ENCODE peak calls at places on chromosomes 3 and 15, in six cellular contexts. One of them, this sample, is unnamed.

GRCh38 chr15:101242160-101242998 is 9.5 kb downstream of the CHSY1 start:
- DNase-seq in suprapubic skin: no peak
- DNase-seq in A549: no peak
- DNase-seq in testis: no peak
- DNase-seq in H54: no peak
- DNase-seq in ovary: no peak
- DNase-seq in this sample: peak; percentile 27

GRCh38 chr15:81491414-81492101 is 117.5 kb upstream of the TMC3 start:
- DNase-seq in A549: no peak
- DNase-seq in H54: no peak
- DNase-seq in ovary: no peak
- DNase-seq in suprapubic skin: no peak
- DNase-seq in testis: no peak
- DNase-seq in this sample: no peak

GRCh38 chr3:150775001-150775599 is 12.1 kb upstream of the SIAH2 start:
- DNase-seq in suprapubic skin: no peak
- DNase-seq in H54: no peak
- DNase-seq in ovary: no peak
- DNase-seq in testis: no peak
- DNase-seq in A549: no peak
- DNase-seq in this sample: no peak

GRCh38 chr3:61606196-61606595 is 44.8 kb downstream of the PTPRG start:
- DNase-seq in ovary: no peak
- DNase-seq in A549: no peak
- DNase-seq in H54: no peak
- DNase-seq in suprapubic skin: no peak
- DNase-seq in testis: no peak
- DNase-seq in this sample: no peak

GRCh38 chr3:52845691-52846426 is 11.0 kb upstream of the MUSTN1 start:
- DNase-seq in H54: no peak
- DNase-seq in A549: peak; percentile 8
- DNase-seq in ovary: no peak
- DNase-seq in testis: no peak
- DNase-seq in suprapubic skin: no peak
- DNase-seq in this sample: no peak

GRCh38 chr3:181824961-181825360 is 113.2 kb downstream of the SOX2 start:
- DNase-seq in testis: no peak
- DNase-seq in A549: no peak
- DNase-seq in suprapubic skin: no peak
- DNase-seq in ovary: no peak
- DNase-seq in H54: no peak
- DNase-seq in this sample: no peak

GRCh38 chr15:73601449-73602425 is 31.5 kb downstream of the NPTN start:
- DNase-seq in suprapubic skin: no peak
- DNase-seq in testis: peak; percentile 34
- DNase-seq in H54: no peak
- DNase-seq in A549: peak; percentile 17
- DNase-seq in ovary: peak; percentile 31
- DNase-seq in this sample: no peak

GRCh38 chr3:158735296-158736033 is 3.2 kb upstream of the RARRES1 start:
- DNase-seq in H54: no peak
- DNase-seq in testis: no peak
- DNase-seq in suprapubic skin: no peak
- DNase-seq in A549: no peak
- DNase-seq in ovary: no peak
- DNase-seq in this sample: no peak

GRCh38 chr15:83844742-83845141 is 190.8 kb downstream of the ADAMTSL3 start:
- DNase-seq in ovary: no peak
- DNase-seq in A549: no peak
- DNase-seq in H54: no peak
- DNase-seq in testis: no peak
- DNase-seq in suprapubic skin: no peak
- DNase-seq in this sample: no peak

GRCh38 chr3:122674339-122674738 is 6.3 kb upstream of the PARP14 start:
- DNase-seq in suprapubic skin: no peak
- DNase-seq in A549: no peak
- DNase-seq in testis: no peak
- DNase-seq in ovary: no peak
- DNase-seq in H54: no peak
- DNase-seq in this sample: no peak

GRCh38 chr3:4174760-4175159 is 128.4 kb upstream of the SETMAR start:
- DNase-seq in ovary: no peak
- DNase-seq in H54: no peak
- DNase-seq in testis: no peak
- DNase-seq in A549: no peak
- DNase-seq in suprapubic skin: no peak
- DNase-seq in this sample: no peak

GRCh38 chr3:134197681-134198261 is 52.9 kb downstream of the RYK start:
- DNase-seq in H54: peak; percentile 53
- DNase-seq in suprapubic skin: no peak
- DNase-seq in testis: no peak
- DNase-seq in ovary: no peak
- DNase-seq in A549: peak; percentile 62
- DNase-seq in this sample: no peak

GRCh38 chr3:32869513-32870047 is 51.8 kb downstream of the TRIM71 start:
- DNase-seq in suprapubic skin: no peak
- DNase-seq in A549: no peak
- DNase-seq in H54: no peak
- DNase-seq in testis: no peak
- DNase-seq in ovary: no peak
- DNase-seq in this sample: no peak

GRCh38 chr15:81725590-81725989 is 320.2 kb downstream of the MEX3B start:
- DNase-seq in testis: no peak
- DNase-seq in H54: no peak
- DNase-seq in A549: no peak
- DNase-seq in suprapubic skin: no peak
- DNase-seq in ovary: no peak
- DNase-seq in this sample: no peak

GRCh38 chr3:116050311-116050710 is 395.0 kb downstream of the LSAMP start:
- DNase-seq in H54: no peak
- DNase-seq in suprapubic skin: no peak
- DNase-seq in testis: no peak
- DNase-seq in A549: no peak
- DNase-seq in ovary: no peak
- DNase-seq in this sample: no peak

GRCh38 chr15:31039961-31040360 is 48.5 kb upstream of the MTMR10 start:
- DNase-seq in A549: no peak
- DNase-seq in testis: no peak
- DNase-seq in H54: no peak
- DNase-seq in ovary: no peak
- DNase-seq in suprapubic skin: no peak
- DNase-seq in this sample: no peak

GRCh38 chr3:17808994-17809393 is 66.6 kb upstream of the TBC1D5 start:
- DNase-seq in A549: no peak
- DNase-seq in ovary: no peak
- DNase-seq in H54: no peak
- DNase-seq in testis: no peak
- DNase-seq in suprapubic skin: no peak
- DNase-seq in this sample: no peak

GRCh38 chr3:194906229-194906629 is 220.5 kb downstream of the FAM43A start:
- DNase-seq in A549: no peak
- DNase-seq in suprapubic skin: no peak
- DNase-seq in H54: no peak
- DNase-seq in ovary: no peak
- DNase-seq in testis: no peak
- DNase-seq in this sample: no peak

GRCh38 chr3:197454014-197454413 is 101.8 kb downstream of the BDH1 start:
- DNase-seq in A549: no peak
- DNase-seq in H54: no peak
- DNase-seq in testis: no peak
- DNase-seq in ovary: no peak
- DNase-seq in suprapubic skin: no peak
- DNase-seq in this sample: peak; percentile 16

GRCh38 chr3:119595639-119596329 is 1.9 kb upstream of the PLA1A start:
- DNase-seq in H54: no peak
- DNase-seq in suprapubic skin: no peak
- DNase-seq in testis: no peak
- DNase-seq in A549: no peak
- DNase-seq in ovary: no peak
- DNase-seq in this sample: no peak

GRCh38 chr3:109175411-109175810 is 38.9 kb downstream of the C3orf85 start:
- DNase-seq in suprapubic skin: no peak
- DNase-seq in testis: no peak
- DNase-seq in ovary: no peak
- DNase-seq in A549: no peak
- DNase-seq in H54: no peak
- DNase-seq in this sample: no peak

GRCh38 chr3:156551261-156551660 is 3.7 kb downstream of the SSR3 start:
- DNase-seq in A549: no peak
- DNase-seq in H54: no peak
- DNase-seq in suprapubic skin: no peak
- DNase-seq in testis: no peak
- DNase-seq in ovary: no peak
- DNase-seq in this sample: no peak

GRCh38 chr15:60551147-60551780 is 72.3 kb upstream of the ICE2 start:
- DNase-seq in testis: no peak
- DNase-seq in H54: no peak
- DNase-seq in A549: no peak
- DNase-seq in suprapubic skin: no peak
- DNase-seq in ovary: no peak
- DNase-seq in this sample: no peak

GRCh38 chr3:157089455-157090221 is 70.3 kb downstream of the CCNL1 start:
- DNase-seq in H54: no peak
- DNase-seq in testis: peak; percentile 46
- DNase-seq in suprapubic skin: no peak
- DNase-seq in A549: no peak
- DNase-seq in ovary: peak; percentile 39
- DNase-seq in this sample: peak; percentile 73

GRCh38 chr3:40763812-40764211 is 239.1 kb downstream of the ZNF621 start:
- DNase-seq in ovary: no peak
- DNase-seq in suprapubic skin: no peak
- DNase-seq in testis: no peak
- DNase-seq in H54: no peak
- DNase-seq in A549: no peak
- DNase-seq in this sample: no peak

GRCh38 chr3:195908439-195909293 is at the start of gene TNK2:
- DNase-seq in suprapubic skin: peak; percentile 71
- DNase-seq in testis: no peak
- DNase-seq in H54: peak; percentile 55
- DNase-seq in ovary: peak; percentile 48
- DNase-seq in A549: peak; percentile 19
- DNase-seq in this sample: peak; percentile 32

GRCh38 chr3:47825590-47825989 is 22.7 kb downstream of the DHX30 start:
- DNase-seq in ovary: no peak
- DNase-seq in suprapubic skin: no peak
- DNase-seq in testis: no peak
- DNase-seq in H54: no peak
- DNase-seq in A549: no peak
- DNase-seq in this sample: no peak

GRCh38 chr3:47824541-47825473 is 21.9 kb downstream of the DHX30 start:
- DNase-seq in suprapubic skin: peak; percentile 73
- DNase-seq in ovary: peak; percentile 82
- DNase-seq in H54: peak; percentile 95
- DNase-seq in testis: peak; percentile 84
- DNase-seq in A549: peak; percentile 89
- DNase-seq in this sample: peak; percentile 78
- TF ChIP-seq POLR2A in suprapubic skin: no peak
- TF ChIP-seq POLR2A in ovary: peak; percentile 26
- TF ChIP-seq POLR2A in H54: peak; percentile 66
- TF ChIP-seq POLR2A in testis: no peak
- TF ChIP-seq POLR2A in A549: peak; percentile 54
- TF ChIP-seq POLR2A in this sample: no peak

DNA sequence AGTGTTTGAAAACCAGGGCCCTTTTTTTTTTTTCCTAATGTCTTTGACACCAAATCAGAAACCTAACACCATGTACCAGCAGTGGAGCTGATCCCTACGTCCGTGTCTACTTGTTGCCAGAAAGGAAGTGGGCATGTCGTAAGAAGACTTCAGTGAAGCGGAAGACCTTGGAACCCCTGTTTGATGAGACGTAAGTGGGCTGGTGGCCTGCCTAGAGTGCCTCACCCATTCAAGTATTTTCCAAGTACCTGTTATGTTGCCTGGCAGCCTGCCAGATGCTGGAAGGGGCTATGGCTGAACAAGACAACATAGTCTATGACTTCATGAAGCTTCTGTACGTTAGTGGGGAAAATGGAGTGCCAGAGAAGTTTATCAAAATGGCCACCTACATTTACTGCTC is 39.7 kb downstream of the ESYT3 start:
- DNase-seq in testis: no peak
- DNase-seq in A549: no peak
- DNase-seq in ovary: no peak
- DNase-seq in suprapubic skin: no peak
- DNase-seq in H54: no peak
- DNase-seq in this sample: peak; percentile 90
- TF ChIP-seq POLR2A in testis: no peak
- TF ChIP-seq POLR2A in A549: no peak
- TF ChIP-seq POLR2A in ovary: no peak
- TF ChIP-seq POLR2A in suprapubic skin: no peak
- TF ChIP-seq POLR2A in H54: no peak
- TF ChIP-seq POLR2A in this sample: peak; percentile 19

DNA sequence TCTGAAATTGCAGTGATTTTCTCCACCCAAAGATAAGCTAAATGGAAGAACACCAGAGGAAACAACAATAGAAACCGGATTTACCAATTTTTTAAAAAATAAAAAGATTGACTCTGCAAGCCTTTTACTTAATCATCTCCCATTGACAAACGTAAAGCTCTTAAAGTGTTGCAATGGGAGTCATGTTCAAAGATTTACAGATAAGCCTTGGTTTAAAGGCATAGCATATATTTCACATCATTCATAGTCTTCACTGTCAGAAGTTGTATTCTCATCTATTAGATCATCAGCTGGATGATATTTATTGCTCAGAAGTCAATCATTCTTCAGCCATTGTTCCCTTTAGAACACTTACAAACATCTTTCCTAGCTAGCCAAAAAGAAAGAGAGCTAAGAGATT is 397.6 kb downstream of the GBE1 start:
- DNase-seq in A549: no peak
- DNase-seq in suprapubic skin: no peak
- DNase-seq in testis: no peak
- DNase-seq in H54: no peak
- DNase-seq in ovary: no peak
- DNase-seq in this sample: no peak
- TF ChIP-seq POLR2A in A549: no peak
- TF ChIP-seq POLR2A in suprapubic skin: no peak
- TF ChIP-seq POLR2A in testis: no peak
- TF ChIP-seq POLR2A in H54: no peak
- TF ChIP-seq POLR2A in ovary: no peak
- TF ChIP-seq POLR2A in this sample: no peak

GRCh38 chr15:34583399-34584320 is at the start of gene GOLGA8B:
- DNase-seq in suprapubic skin: no peak
- DNase-seq in testis: peak; percentile 87
- DNase-seq in ovary: peak; percentile 79
- DNase-seq in A549: peak; percentile 87
- DNase-seq in H54: peak; percentile 69
- DNase-seq in this sample: peak; percentile 77

GRCh38 chr15:34581043-34581365 is 2.4 kb downstream of the GOLGA8B start:
- DNase-seq in testis: no peak
- DNase-seq in suprapubic skin: no peak
- DNase-seq in ovary: no peak
- DNase-seq in H54: no peak
- DNase-seq in A549: no peak
- DNase-seq in this sample: peak; percentile 85

GRCh38 chr15:34584321-34584668 is 844 bp upstream of the GOLGA8B start:
- DNase-seq in testis: no peak
- DNase-seq in suprapubic skin: no peak
- DNase-seq in H54: no peak
- DNase-seq in A549: no peak
- DNase-seq in ovary: peak; percentile 25
- DNase-seq in this sample: no peak

GRCh38 chr15:34584996-34585395 is 1.5 kb upstream of the GOLGA8B start:
- DNase-seq in testis: no peak
- DNase-seq in suprapubic skin: no peak
- DNase-seq in A549: no peak
- DNase-seq in H54: no peak
- DNase-seq in ovary: no peak
- DNase-seq in this sample: no peak

GRCh38 chr15:34582461-34583357 is 742 bp downstream of the GOLGA8B start:
- DNase-seq in testis: peak; percentile 30
- DNase-seq in A549: peak; percentile 55
- DNase-seq in H54: peak; percentile 59
- DNase-seq in ovary: peak; percentile 45
- DNase-seq in suprapubic skin: no peak
- DNase-seq in this sample: peak; percentile 57
- TF ChIP-seq POLR2A in testis: no peak
- TF ChIP-seq POLR2A in A549: peak; percentile 50
- TF ChIP-seq POLR2A in H54: no peak
- TF ChIP-seq POLR2A in ovary: no peak
- TF ChIP-seq POLR2A in suprapubic skin: no peak
- TF ChIP-seq POLR2A in this sample: peak; percentile 71